ENCODE peak calls at places on chromosomes 7 and 10, in seven cellular contexts. One of them, this sample, is unnamed.
A peak's percentile ranks its signal among the peaks of the same experiment; 100 is the strongest.

GRCh38 chr10:73529089-73529832 is 33.4 kb upstream of the PPP3CB start:
- DNase-seq in AG04450: peak; percentile 45
- DNase-seq in cardiac muscle cell: peak; percentile 87
- DNase-seq in lower leg skin: no peak
- DNase-seq in B cell: peak; percentile 63
- DNase-seq in AG09319: peak; percentile 49
- DNase-seq in CD4-positive, alpha-beta T cell: peak; percentile 19
- DNase-seq in this sample: peak; percentile 16

GRCh38 chr7:24826662-24827020 is 69.4 kb upstream of the GSDME start:
- DNase-seq in AG04450: no peak
- DNase-seq in cardiac muscle cell: no peak
- DNase-seq in lower leg skin: no peak
- DNase-seq in B cell: no peak
- DNase-seq in AG09319: no peak
- DNase-seq in CD4-positive, alpha-beta T cell: no peak
- DNase-seq in this sample: no peak

GRCh38 chr10:11236234-11236633 is 218.6 kb downstream of the CELF2 start:
- DNase-seq in AG04450: no peak
- DNase-seq in cardiac muscle cell: no peak
- DNase-seq in lower leg skin: no peak
- DNase-seq in B cell: no peak
- DNase-seq in AG09319: no peak
- DNase-seq in CD4-positive, alpha-beta T cell: no peak
- DNase-seq in this sample: no peak

GRCh38 chr10:22086730-22087364 is 83.3 kb upstream of the DNAJC1 start:
- DNase-seq in AG04450: peak; percentile 10
- DNase-seq in cardiac muscle cell: peak; percentile 67
- DNase-seq in lower leg skin: peak; percentile 93
- DNase-seq in B cell: no peak
- DNase-seq in AG09319: peak; percentile 37
- DNase-seq in CD4-positive, alpha-beta T cell: no peak
- DNase-seq in this sample: no peak

GRCh38 chr7:12094365-12094921 is 116.7 kb upstream of the TMEM106B start:
- DNase-seq in AG04450: no peak
- DNase-seq in cardiac muscle cell: peak; percentile 5
- DNase-seq in lower leg skin: no peak
- DNase-seq in B cell: no peak
- DNase-seq in AG09319: no peak
- DNase-seq in CD4-positive, alpha-beta T cell: no peak
- DNase-seq in this sample: no peak

GRCh38 chr10:19966751-19967150 is 150.5 kb downstream of the PLXDC2 start:
- DNase-seq in AG04450: no peak
- DNase-seq in cardiac muscle cell: peak; percentile 62
- DNase-seq in lower leg skin: no peak
- DNase-seq in B cell: no peak
- DNase-seq in AG09319: no peak
- DNase-seq in CD4-positive, alpha-beta T cell: no peak
- DNase-seq in this sample: no peak

GRCh38 chr10:91745086-91745831 is 53.0 kb upstream of the TNKS2 start:
- DNase-seq in AG04450: no peak
- DNase-seq in cardiac muscle cell: peak; percentile 52
- DNase-seq in lower leg skin: no peak
- DNase-seq in B cell: no peak
- DNase-seq in AG09319: no peak
- DNase-seq in CD4-positive, alpha-beta T cell: no peak
- DNase-seq in this sample: peak; percentile 21

GRCh38 chr7:39924122-39924521 is 25.9 kb upstream of the CDK13 start:
- DNase-seq in AG04450: no peak
- DNase-seq in cardiac muscle cell: no peak
- DNase-seq in lower leg skin: no peak
- DNase-seq in B cell: no peak
- DNase-seq in AG09319: no peak
- DNase-seq in CD4-positive, alpha-beta T cell: no peak
- DNase-seq in this sample: no peak

GRCh38 chr7:2616973-2617709 is 14.6 kb upstream of the TTYH3 start:
- DNase-seq in AG04450: no peak
- DNase-seq in cardiac muscle cell: no peak
- DNase-seq in lower leg skin: no peak
- DNase-seq in B cell: no peak
- DNase-seq in AG09319: no peak
- DNase-seq in CD4-positive, alpha-beta T cell: no peak
- DNase-seq in this sample: no peak

GRCh38 chr7:81267508-81267907 is 348.7 kb upstream of the SEMA3C start:
- DNase-seq in AG04450: peak; percentile 38
- DNase-seq in cardiac muscle cell: no peak
- DNase-seq in lower leg skin: no peak
- DNase-seq in B cell: no peak
- DNase-seq in AG09319: no peak
- DNase-seq in CD4-positive, alpha-beta T cell: no peak
- DNase-seq in this sample: no peak

DNA sequence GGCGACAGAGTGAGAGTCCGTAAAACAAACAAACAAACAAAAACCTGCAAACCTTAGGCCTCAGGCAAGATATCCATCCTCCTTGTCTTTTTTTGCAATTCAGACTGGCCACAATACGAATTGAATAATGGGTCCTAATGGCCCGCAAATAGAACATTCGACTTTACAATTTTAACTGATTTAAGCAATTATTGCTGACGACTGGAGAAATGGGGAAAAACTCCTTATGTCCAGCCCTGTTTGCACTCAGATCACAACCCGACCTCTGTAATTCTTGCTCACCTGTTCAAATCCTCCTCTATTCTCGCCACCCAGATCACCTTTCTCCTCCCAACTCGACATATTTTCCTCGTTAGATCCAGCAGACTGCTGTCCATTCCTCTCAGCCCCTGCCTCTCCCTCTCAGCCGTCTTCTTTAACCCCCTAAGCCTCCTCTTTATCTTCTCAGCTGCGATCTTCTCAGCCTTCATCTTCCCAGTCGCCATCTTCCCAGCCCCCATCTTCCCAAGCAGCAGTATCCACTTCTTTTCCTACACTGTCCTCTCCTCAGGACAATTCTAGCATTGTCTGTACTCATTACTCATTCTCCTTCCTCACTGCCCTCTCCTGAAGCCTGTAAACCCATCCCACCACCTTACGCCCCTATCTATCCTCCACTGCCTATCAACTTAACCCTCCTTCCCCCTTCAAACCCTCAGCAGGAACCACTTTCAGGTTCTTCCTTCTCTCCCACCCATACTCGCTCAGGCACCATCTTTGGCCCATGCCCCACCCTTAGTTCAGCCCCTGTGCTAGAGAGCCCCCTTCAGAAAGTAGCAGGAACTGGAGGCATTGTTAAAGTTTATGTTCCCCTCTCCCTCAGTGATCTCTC is 61.8 kb downstream of the LRRC17 start:
- DNase-seq in AG04450: no peak
- DNase-seq in cardiac muscle cell: no peak
- DNase-seq in lower leg skin: no peak
- DNase-seq in B cell: no peak
- DNase-seq in AG09319: no peak
- DNase-seq in CD4-positive, alpha-beta T cell: no peak
- DNase-seq in this sample: no peak
- TF ChIP-seq CTCF in AG04450: no peak
- TF ChIP-seq CTCF in cardiac muscle cell: peak; percentile 14
- TF ChIP-seq CTCF in lower leg skin: no peak
- TF ChIP-seq CTCF in B cell: no peak
- TF ChIP-seq CTCF in AG09319: no peak
- TF ChIP-seq CTCF in CD4-positive, alpha-beta T cell: no peak
- TF ChIP-seq CTCF in this sample: no peak

DNA sequence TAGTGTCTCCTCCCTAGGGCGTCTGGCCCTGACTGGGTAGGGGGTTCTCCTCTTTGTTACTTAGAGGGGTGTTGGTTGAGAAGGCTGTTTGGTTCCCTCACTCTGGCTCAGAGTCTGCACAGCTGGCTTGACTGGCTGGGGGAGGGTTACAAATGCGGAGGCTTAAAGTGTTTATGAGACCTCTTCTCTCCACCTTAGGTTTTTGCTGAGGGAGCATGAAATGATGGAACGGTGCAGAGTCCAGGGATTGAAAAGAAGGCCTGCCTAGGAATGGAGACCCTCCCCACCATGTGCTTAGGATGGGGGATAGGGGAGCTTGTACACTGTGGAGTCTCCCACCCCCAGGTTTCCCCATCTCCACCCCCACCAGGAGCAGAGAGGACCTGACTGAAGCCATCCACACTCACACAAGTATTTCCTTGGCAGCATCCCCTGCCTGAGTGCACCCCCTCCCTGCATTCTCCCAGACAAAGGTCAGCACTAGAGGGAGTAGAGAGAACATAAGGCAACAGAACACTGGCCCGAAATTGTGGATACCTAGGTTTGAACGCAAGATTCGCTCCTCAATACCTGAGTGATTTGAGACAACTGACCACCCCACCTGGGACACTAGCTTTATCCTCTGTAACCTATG is 1.7 kb upstream of the LDB1 start:
- DNase-seq in AG04450: peak; percentile 58
- DNase-seq in cardiac muscle cell: peak; percentile 51
- DNase-seq in lower leg skin: no peak
- DNase-seq in B cell: no peak
- DNase-seq in AG09319: no peak
- DNase-seq in CD4-positive, alpha-beta T cell: no peak
- DNase-seq in this sample: no peak
- TF ChIP-seq CTCF in AG04450: peak; percentile 62
- TF ChIP-seq CTCF in cardiac muscle cell: peak; percentile 41
- TF ChIP-seq CTCF in lower leg skin: no peak
- TF ChIP-seq CTCF in B cell: no peak
- TF ChIP-seq CTCF in AG09319: peak; percentile 39
- TF ChIP-seq CTCF in CD4-positive, alpha-beta T cell: no peak
- TF ChIP-seq CTCF in this sample: peak; percentile 13

DNA sequence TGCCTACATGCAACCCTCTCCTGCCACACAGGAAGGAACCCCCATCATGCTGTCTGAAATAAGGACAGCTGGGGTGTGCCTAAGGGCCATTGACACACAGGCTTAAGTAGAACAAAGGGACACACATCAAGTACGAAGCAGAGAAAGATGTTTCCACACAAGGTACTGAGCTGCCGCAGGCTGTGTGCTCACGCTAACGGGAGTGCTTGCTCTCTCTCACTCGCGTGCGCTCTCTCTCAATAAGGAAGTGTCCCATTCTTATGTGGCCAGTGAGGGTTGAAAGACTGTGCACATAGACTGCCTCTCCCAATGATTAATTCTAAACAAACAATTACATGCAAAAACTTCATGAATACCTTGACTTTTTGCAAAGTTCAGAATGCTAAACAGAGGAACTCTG is 29.9 kb downstream of the DCLRE1C start:
- DNase-seq in AG04450: no peak
- DNase-seq in cardiac muscle cell: no peak
- DNase-seq in lower leg skin: no peak
- DNase-seq in B cell: no peak
- DNase-seq in AG09319: no peak
- DNase-seq in CD4-positive, alpha-beta T cell: no peak
- DNase-seq in this sample: no peak
- TF ChIP-seq CTCF in AG04450: no peak
- TF ChIP-seq CTCF in cardiac muscle cell: no peak
- TF ChIP-seq CTCF in lower leg skin: no peak
- TF ChIP-seq CTCF in B cell: no peak
- TF ChIP-seq CTCF in AG09319: no peak
- TF ChIP-seq CTCF in CD4-positive, alpha-beta T cell: no peak
- TF ChIP-seq CTCF in this sample: no peak

GRCh38 chr10:17235136-17235535 is 7.1 kb downstream of the VIM start:
- DNase-seq in AG04450: no peak
- DNase-seq in cardiac muscle cell: no peak
- DNase-seq in lower leg skin: no peak
- DNase-seq in B cell: no peak
- DNase-seq in AG09319: no peak
- DNase-seq in CD4-positive, alpha-beta T cell: no peak
- DNase-seq in this sample: no peak
- TF ChIP-seq CTCF in AG04450: no peak
- TF ChIP-seq CTCF in cardiac muscle cell: peak; percentile 35
- TF ChIP-seq CTCF in lower leg skin: no peak
- TF ChIP-seq CTCF in B cell: no peak
- TF ChIP-seq CTCF in AG09319: peak; percentile 26
- TF ChIP-seq CTCF in CD4-positive, alpha-beta T cell: no peak
- TF ChIP-seq CTCF in this sample: no peak

GRCh38 chr7:22658031-22658430 is 69.0 kb upstream of the IL6 start:
- DNase-seq in AG04450: no peak
- DNase-seq in cardiac muscle cell: no peak
- DNase-seq in lower leg skin: no peak
- DNase-seq in B cell: no peak
- DNase-seq in AG09319: no peak
- DNase-seq in CD4-positive, alpha-beta T cell: no peak
- DNase-seq in this sample: no peak

GRCh38 chr7:22655781-22656180 is 71.2 kb upstream of the IL6 start:
- DNase-seq in AG04450: no peak
- DNase-seq in cardiac muscle cell: no peak
- DNase-seq in lower leg skin: no peak
- DNase-seq in B cell: no peak
- DNase-seq in AG09319: no peak
- DNase-seq in CD4-positive, alpha-beta T cell: no peak
- DNase-seq in this sample: no peak

GRCh38 chr7:22654836-22655235 is 72.2 kb upstream of the IL6 start:
- DNase-seq in AG04450: no peak
- DNase-seq in cardiac muscle cell: no peak
- DNase-seq in lower leg skin: no peak
- DNase-seq in B cell: no peak
- DNase-seq in AG09319: no peak
- DNase-seq in CD4-positive, alpha-beta T cell: no peak
- DNase-seq in this sample: no peak

GRCh38 chr7:22659741-22660140 is 67.3 kb upstream of the IL6 start:
- DNase-seq in AG04450: no peak
- DNase-seq in cardiac muscle cell: no peak
- DNase-seq in lower leg skin: no peak
- DNase-seq in B cell: no peak
- DNase-seq in AG09319: no peak
- DNase-seq in CD4-positive, alpha-beta T cell: no peak
- DNase-seq in this sample: no peak

DNA sequence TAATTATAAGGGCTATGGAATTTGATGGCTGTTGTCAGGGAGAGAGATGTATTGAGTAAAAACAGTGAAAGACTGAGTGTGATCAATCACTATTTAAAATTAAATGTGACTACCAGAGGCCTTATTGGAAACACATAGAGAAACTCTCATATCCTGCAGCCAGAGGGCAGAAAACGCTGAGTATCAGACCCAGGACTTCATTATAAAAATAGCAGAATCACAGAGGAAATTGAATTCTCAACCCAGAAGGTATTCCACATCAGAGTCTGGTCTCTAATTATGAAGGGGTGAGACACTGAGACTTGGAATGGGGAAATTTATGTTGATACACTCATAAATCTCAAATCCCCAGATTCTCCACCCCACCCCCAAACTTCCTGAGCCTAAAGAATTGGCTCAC is 69.5 kb upstream of the IL6 start:
- DNase-seq in AG04450: no peak
- DNase-seq in cardiac muscle cell: no peak
- DNase-seq in lower leg skin: no peak
- DNase-seq in B cell: peak; percentile 45
- DNase-seq in AG09319: no peak
- DNase-seq in CD4-positive, alpha-beta T cell: no peak
- DNase-seq in this sample: no peak
- TF ChIP-seq CTCF in AG04450: peak; percentile 10
- TF ChIP-seq CTCF in cardiac muscle cell: no peak
- TF ChIP-seq CTCF in lower leg skin: no peak
- TF ChIP-seq CTCF in B cell: peak; percentile 38
- TF ChIP-seq CTCF in AG09319: no peak
- TF ChIP-seq CTCF in CD4-positive, alpha-beta T cell: peak; percentile 21
- TF ChIP-seq CTCF in this sample: no peak

GRCh38 chr10:3068201-3068967 is 1.0 kb downstream of the PFKP start:
- DNase-seq in AG04450: no peak
- DNase-seq in cardiac muscle cell: peak; percentile 68
- DNase-seq in lower leg skin: peak; percentile 92
- DNase-seq in B cell: no peak
- DNase-seq in AG09319: no peak
- DNase-seq in CD4-positive, alpha-beta T cell: peak; percentile 36
- DNase-seq in this sample: no peak
- TF ChIP-seq CTCF in AG04450: peak; percentile 48
- TF ChIP-seq CTCF in cardiac muscle cell: peak; percentile 53
- TF ChIP-seq CTCF in lower leg skin: no peak
- TF ChIP-seq CTCF in B cell: no peak
- TF ChIP-seq CTCF in AG09319: peak; percentile 48
- TF ChIP-seq CTCF in CD4-positive, alpha-beta T cell: no peak
- TF ChIP-seq CTCF in this sample: peak; percentile 21

This sample was measured in progenitor cell of endocrine pancreas.